ENCODE peak calls at places on chromosomes 12 and 14, in seven cellular contexts. N, J, M, Z, Y, A and I are unnamed samples.

GRCh38 chr14:103847954-103848719 is 762 bp upstream of the PPP1R13B start:
- DNase-seq in N (no peak), J (peak; percentile 14), M (no peak), A (no peak), Y (no peak), Z (no peak), I (no peak)

GRCh38 chr12:68613209-68613904 is 2.7 kb downstream of the RAP1B start:
- DNase-seq in J (peak; percentile 29), N (no peak), A (no peak), Z (no peak), M (peak; percentile 19), Y (no peak), I (no peak)

GRCh38 chr12:116141110-116141832 is 136.2 kb downstream of the MED13L start:
- DNase-seq in N (no peak), Z (peak; percentile 17), J (no peak), M (no peak), A (no peak), Y (no peak), I (no peak)

GRCh38 chr12:15541996-15542631 is 219.8 kb downstream of the PTPRO start:
- DNase-seq in M (no peak), N (no peak), J (no peak), Z (no peak), A (no peak), Y (no peak), I (no peak)

GRCh38 chr14:76456200-76456599 is 80.3 kb downstream of the ESRRB start:
- DNase-seq in J (peak; percentile 9), Z (peak; percentile 49), Y (peak; percentile 61), M (no peak), N (peak; percentile 5), A (no peak), I (no peak)

GRCh38 chr12:27899151-27899661 is 73.3 kb downstream of the PTHLH start:
- DNase-seq in A (no peak), Z (no peak), Y (no peak), J (no peak), M (no peak), N (peak; percentile 95), I (no peak)

GRCh38 chr14:33682746-33683145 is 268.1 kb downstream of the EGLN3 start:
- DNase-seq in N (peak; percentile 68), M (no peak), Y (no peak), J (no peak), Z (no peak), A (no peak), I (no peak)

GRCh38 chr12:118503476-118503875 is 127.1 kb downstream of the SUDS3 start:
- DNase-seq in M (no peak), Z (no peak), Y (no peak), J (no peak), A (no peak), N (no peak), I (no peak)

GRCh38 chr14:68486033-68486732 is 306.7 kb downstream of the ZFP36L1 start:
- DNase-seq in A (no peak), Z (no peak), J (no peak), N (no peak), M (no peak), Y (no peak), I (no peak)

GRCh38 chr12:40832668-40833067 is 140.4 kb downstream of the CNTN1 start:
- DNase-seq in Y (no peak), M (no peak), A (no peak), Z (no peak), J (no peak), N (no peak), I (no peak)

GRCh38 chr12:48001426-48002178 is 2.7 kb downstream of the COL2A1 start:
- DNase-seq in M (no peak), Z (no peak), J (no peak), Y (no peak), N (no peak), A (no peak), I (no peak)

GRCh38 chr12:72546106-72546505 is 273.9 kb downstream of the TRHDE start:
- DNase-seq in Y (no peak), M (no peak), Z (no peak), N (no peak), J (no peak), A (no peak), I (no peak)

GRCh38 chr12:108185002-108185401 is 55.9 kb downstream of the WSCD2 start:
- DNase-seq in M (no peak), N (no peak), Z (no peak), A (no peak), Y (no peak), J (no peak), I (no peak)

GRCh38 chr14:65412881-65413738 is 580 bp downstream of the FUT8 start:
- DNase-seq in N (no peak), A (no peak), M (peak; percentile 7), Z (peak; percentile 86), Y (no peak), J (peak; percentile 35), I (peak; percentile 30)

GRCh38 chr12:26699237-26699636 is 133.8 kb downstream of the ITPR2 start:
- DNase-seq in J (no peak), M (no peak), Z (no peak), A (no peak), Y (no peak), N (no peak), I (no peak)

GRCh38 chr14:101191882-101192660 is 288.5 kb upstream of the RTL1 start:
- DNase-seq in J (no peak), Z (no peak), N (no peak), Y (no peak), M (no peak), A (peak; percentile 52), I (no peak)

GRCh38 chr14:74064883-74065282 is 19.4 kb downstream of the ALDH6A1 start:
- DNase-seq in N (no peak), M (no peak), Z (no peak), A (no peak), J (no peak), Y (no peak), I (no peak)

GRCh38 chr12:30843211-30843610 is 83.3 kb upstream of the TSPAN11 start:
- DNase-seq in Y (no peak), Z (no peak), M (no peak), N (no peak), A (no peak), J (no peak), I (no peak)

GRCh38 chr12:28759334-28759733 is 389.7 kb upstream of the FAR2 start:
- DNase-seq in Z (no peak), J (no peak), M (no peak), A (no peak), Y (no peak), N (no peak), I (no peak)

GRCh38 chr14:62001988-62002387 is 239.8 kb downstream of the SNAPC1 start:
- DNase-seq in Y (no peak), M (no peak), N (no peak), A (no peak), J (no peak), Z (no peak), I (no peak)

GRCh38 chr12:65891987-65892481 is 67.8 kb downstream of the HMGA2 start:
- DNase-seq in A (no peak), Z (no peak), J (no peak), M (no peak), Y (no peak), N (peak; percentile 94), I (no peak)

GRCh38 chr14:33401326-33401725 is 462.6 kb downstream of the NPAS3 start:
- DNase-seq in N (no peak), A (no peak), Y (no peak), M (no peak), J (no peak), Z (no peak), I (no peak)

GRCh38 chr14:58793096-58793740 is 155.5 kb downstream of the DACT1 start:
- DNase-seq in N (no peak), A (no peak), M (no peak), J (no peak), Y (no peak), Z (no peak), I (no peak)

GRCh38 chr14:35576260-35576659 is 42.3 kb downstream of the INSM2 start:
- DNase-seq in Y (no peak), N (no peak), A (no peak), J (no peak), M (no peak), Z (no peak), I (no peak)

GRCh38 chr12:46268617-46269428 is at the start of gene SLC38A1:
- DNase-seq in Z (peak; percentile 88), A (peak; percentile 82), N (peak; percentile 47), M (peak; percentile 84), J (peak; percentile 88), Y (peak; percentile 64), I (peak; percentile 60)

GRCh38 chr14:39217214-39217879 is 16.4 kb upstream of the MIA2 start:
- DNase-seq in M (no peak), N (no peak), J (no peak), Z (no peak), Y (no peak), A (no peak), I (no peak)

GRCh38 chr12:68521321-68521839 is 89.3 kb upstream of the RAP1B start:
- DNase-seq in A (no peak), J (no peak), M (no peak), Y (no peak), Z (no peak), N (peak; percentile 61), I (no peak)